ENCODE peak calls at places on chromosomes 13 and 19, in nine cellular contexts. One of them, this sample, is unnamed.
A peak's percentile ranks its signal among the peaks of the same experiment; 100 is the strongest.

GRCh38 chr13:99796175-99796819 is 175.3 kb downstream of the ZIC5 start:
- DNase-seq in GM12878: no peak
- DNase-seq in naive thymus-derived CD4-positive, alpha-beta T cell: no peak
- DNase-seq in SK-N-SH: no peak
- DNase-seq in ovary: no peak
- DNase-seq in heart right ventricle: no peak
- DNase-seq in body of pancreas: no peak
- DNase-seq in stomach: no peak
- DNase-seq in CD4-positive, CD25-positive, alpha-beta regulatory T cell: peak; percentile 32
- DNase-seq in this sample: peak; percentile 79

GRCh38 chr13:47835470-47836228 is 165.4 kb downstream of the SUCLA2 start:
- DNase-seq in GM12878: no peak
- DNase-seq in naive thymus-derived CD4-positive, alpha-beta T cell: no peak
- DNase-seq in SK-N-SH: no peak
- DNase-seq in ovary: no peak
- DNase-seq in heart right ventricle: no peak
- DNase-seq in body of pancreas: no peak
- DNase-seq in stomach: no peak
- DNase-seq in CD4-positive, CD25-positive, alpha-beta regulatory T cell: no peak
- DNase-seq in this sample: no peak

GRCh38 chr19:41265376-41266153 is 1.4 kb downstream of the HNRNPUL1 start:
- DNase-seq in GM12878: no peak
- DNase-seq in naive thymus-derived CD4-positive, alpha-beta T cell: peak; percentile 13
- DNase-seq in SK-N-SH: peak; percentile 27
- DNase-seq in ovary: peak; percentile 30
- DNase-seq in heart right ventricle: no peak
- DNase-seq in body of pancreas: peak; percentile 20
- DNase-seq in stomach: peak; percentile 27
- DNase-seq in CD4-positive, CD25-positive, alpha-beta regulatory T cell: no peak
- DNase-seq in this sample: peak; percentile 41

GRCh38 chr19:5403968-5404640 is 51.1 kb upstream of the ZNRF4 start:
- DNase-seq in GM12878: no peak
- DNase-seq in naive thymus-derived CD4-positive, alpha-beta T cell: peak; percentile 12
- DNase-seq in SK-N-SH: no peak
- DNase-seq in ovary: peak; percentile 41
- DNase-seq in heart right ventricle: peak; percentile 83
- DNase-seq in body of pancreas: peak; percentile 73
- DNase-seq in stomach: peak; percentile 70
- DNase-seq in CD4-positive, CD25-positive, alpha-beta regulatory T cell: peak; percentile 49
- DNase-seq in this sample: peak; percentile 91

GRCh38 chr19:52237771-52238400 is 31.5 kb upstream of the ZNF766 start:
- DNase-seq in GM12878: peak; percentile 19
- DNase-seq in naive thymus-derived CD4-positive, alpha-beta T cell: peak; percentile 26
- DNase-seq in SK-N-SH: peak; percentile 44
- DNase-seq in ovary: peak; percentile 66
- DNase-seq in heart right ventricle: peak; percentile 33
- DNase-seq in body of pancreas: peak; percentile 59
- DNase-seq in stomach: peak; percentile 59
- DNase-seq in CD4-positive, CD25-positive, alpha-beta regulatory T cell: peak; percentile 70
- DNase-seq in this sample: peak; percentile 44

GRCh38 chr13:91516799-91517198 is 118.4 kb downstream of the GPC5 start:
- DNase-seq in GM12878: no peak
- DNase-seq in naive thymus-derived CD4-positive, alpha-beta T cell: no peak
- DNase-seq in SK-N-SH: no peak
- DNase-seq in ovary: no peak
- DNase-seq in heart right ventricle: no peak
- DNase-seq in body of pancreas: no peak
- DNase-seq in stomach: no peak
- DNase-seq in CD4-positive, CD25-positive, alpha-beta regulatory T cell: no peak
- DNase-seq in this sample: no peak

GRCh38 chr19:49921871-49922755 is 6.9 kb upstream of the ATF5 start:
- DNase-seq in GM12878: no peak
- DNase-seq in naive thymus-derived CD4-positive, alpha-beta T cell: no peak
- DNase-seq in SK-N-SH: no peak
- DNase-seq in ovary: no peak
- DNase-seq in heart right ventricle: no peak
- DNase-seq in body of pancreas: no peak
- DNase-seq in stomach: no peak
- DNase-seq in CD4-positive, CD25-positive, alpha-beta regulatory T cell: no peak
- DNase-seq in this sample: peak; percentile 37

GRCh38 chr13:52393572-52394357 is 12.2 kb downstream of the THSD1 start:
- DNase-seq in GM12878: no peak
- DNase-seq in naive thymus-derived CD4-positive, alpha-beta T cell: no peak
- DNase-seq in SK-N-SH: no peak
- DNase-seq in ovary: no peak
- DNase-seq in heart right ventricle: no peak
- DNase-seq in body of pancreas: no peak
- DNase-seq in stomach: no peak
- DNase-seq in CD4-positive, CD25-positive, alpha-beta regulatory T cell: no peak
- DNase-seq in this sample: no peak

DNA sequence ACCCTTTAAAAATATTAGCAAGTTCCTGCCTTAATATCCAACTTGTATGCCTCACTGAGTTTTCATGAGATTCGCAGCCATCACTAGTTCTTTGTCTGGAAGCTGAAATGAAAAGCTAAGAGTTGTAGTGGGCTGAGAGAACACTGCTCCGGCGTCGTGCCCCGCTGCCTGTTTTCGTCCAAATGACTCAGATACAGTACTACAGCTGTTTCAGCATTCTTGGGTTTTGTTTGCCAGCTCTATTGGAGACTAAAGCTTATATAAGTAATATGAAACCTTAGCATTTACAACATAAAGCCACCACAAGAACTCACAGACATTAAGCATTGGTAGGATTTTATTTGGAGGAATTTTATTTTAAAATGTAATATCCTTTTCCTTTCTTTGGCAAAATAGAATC is 299.7 kb downstream of the DLEU7 start:
- DNase-seq in GM12878: no peak
- DNase-seq in naive thymus-derived CD4-positive, alpha-beta T cell: no peak
- DNase-seq in SK-N-SH: no peak
- DNase-seq in ovary: no peak
- DNase-seq in heart right ventricle: no peak
- DNase-seq in body of pancreas: no peak
- DNase-seq in stomach: no peak
- DNase-seq in CD4-positive, CD25-positive, alpha-beta regulatory T cell: no peak
- DNase-seq in this sample: peak; percentile 81
- H3K4me3 ChIP-seq in GM12878: no peak overlapping the region
- H3K4me3 ChIP-seq in naive thymus-derived CD4-positive, alpha-beta T cell: no peak overlapping the region
- H3K4me3 ChIP-seq in SK-N-SH: no peak overlapping the region
- H3K4me3 ChIP-seq in ovary: no peak overlapping the region
- H3K4me3 ChIP-seq in heart right ventricle: no peak overlapping the region
- H3K4me3 ChIP-seq in body of pancreas: no peak overlapping the region
- H3K4me3 ChIP-seq in stomach: no peak overlapping the region
- H3K4me3 ChIP-seq in CD4-positive, CD25-positive, alpha-beta regulatory T cell: no peak overlapping the region
- H3K4me3 ChIP-seq in this sample: peak overlapping the region; percentile 39

DNA sequence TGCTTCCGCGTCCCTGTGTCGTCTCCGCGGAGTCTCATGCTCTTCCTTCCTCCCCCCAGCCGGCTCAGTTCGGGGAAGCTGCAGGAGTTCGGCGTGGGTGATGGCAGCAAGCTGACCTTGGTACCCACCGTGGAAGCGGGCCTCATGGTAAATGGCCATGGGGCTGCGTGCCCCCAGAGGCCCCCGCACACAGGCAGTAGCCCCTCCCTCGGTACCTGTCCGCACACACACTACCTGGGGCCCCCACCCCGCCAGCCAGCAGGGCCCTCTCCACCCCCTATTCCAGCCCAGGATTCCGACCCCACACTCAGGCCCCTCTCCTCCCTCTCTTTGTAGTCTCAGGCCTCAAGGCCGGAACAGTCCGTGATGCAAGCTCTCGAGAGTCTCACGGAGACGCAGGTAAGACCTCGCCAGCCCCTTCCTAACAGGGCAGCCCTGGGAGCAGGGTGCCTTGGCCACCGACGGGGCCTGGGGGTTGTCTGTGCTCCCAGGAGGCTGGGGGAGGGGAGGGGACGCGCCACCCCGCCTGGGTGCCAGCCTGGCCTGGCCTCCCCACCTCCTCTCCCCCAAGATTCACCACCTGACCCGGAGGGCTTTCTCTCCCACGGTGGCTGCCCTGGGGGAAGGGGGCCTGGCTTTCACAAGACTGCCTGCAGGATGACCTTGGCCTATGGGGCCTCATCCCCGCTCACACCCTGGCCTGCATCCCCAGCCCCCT is 3.3 kb downstream of the MIDN start:
- DNase-seq in GM12878: no peak
- DNase-seq in naive thymus-derived CD4-positive, alpha-beta T cell: no peak
- DNase-seq in SK-N-SH: peak; percentile 65
- DNase-seq in ovary: no peak
- DNase-seq in heart right ventricle: peak; percentile 84
- DNase-seq in body of pancreas: peak; percentile 90
- DNase-seq in stomach: no peak
- DNase-seq in CD4-positive, CD25-positive, alpha-beta regulatory T cell: peak; percentile 85
- DNase-seq in this sample: no peak
- H3K36me3 ChIP-seq in GM12878: peaks cover 24% of the 10 kb centered on the region
- H3K36me3 ChIP-seq in naive thymus-derived CD4-positive, alpha-beta T cell: peaks cover 19% of the 10 kb centered on the region
- H3K36me3 ChIP-seq in SK-N-SH: peaks cover 41% of the 10 kb centered on the region
- H3K36me3 ChIP-seq in ovary: no peaks in the 10 kb centered on the region
- H3K36me3 ChIP-seq in heart right ventricle: peaks cover 55% of the 10 kb centered on the region
- H3K36me3 ChIP-seq in body of pancreas: peaks cover 21% of the 10 kb centered on the region
- H3K36me3 ChIP-seq in stomach: peaks cover 50% of the 10 kb centered on the region
- H3K36me3 ChIP-seq in CD4-positive, CD25-positive, alpha-beta regulatory T cell: peaks cover 24% of the 10 kb centered on the region
- H3K36me3 ChIP-seq in this sample: peaks cover 42% of the 10 kb centered on the region

GRCh38 chr19:7227735-7228134 is 66.5 kb downstream of the INSR start:
- DNase-seq in GM12878: no peak
- DNase-seq in naive thymus-derived CD4-positive, alpha-beta T cell: no peak
- DNase-seq in SK-N-SH: no peak
- DNase-seq in ovary: no peak
- DNase-seq in heart right ventricle: no peak
- DNase-seq in body of pancreas: no peak
- DNase-seq in stomach: no peak
- DNase-seq in CD4-positive, CD25-positive, alpha-beta regulatory T cell: no peak
- DNase-seq in this sample: no peak

GRCh38 chr19:7224995-7225394 is 69.2 kb downstream of the INSR start:
- DNase-seq in GM12878: no peak
- DNase-seq in naive thymus-derived CD4-positive, alpha-beta T cell: no peak
- DNase-seq in SK-N-SH: no peak
- DNase-seq in ovary: no peak
- DNase-seq in heart right ventricle: no peak
- DNase-seq in body of pancreas: no peak
- DNase-seq in stomach: no peak
- DNase-seq in CD4-positive, CD25-positive, alpha-beta regulatory T cell: no peak
- DNase-seq in this sample: no peak

GRCh38 chr19:7224205-7224833 is 69.9 kb downstream of the INSR start:
- DNase-seq in GM12878: no peak
- DNase-seq in naive thymus-derived CD4-positive, alpha-beta T cell: no peak
- DNase-seq in SK-N-SH: no peak
- DNase-seq in ovary: peak; percentile 75
- DNase-seq in heart right ventricle: no peak
- DNase-seq in body of pancreas: peak; percentile 85
- DNase-seq in stomach: peak; percentile 69
- DNase-seq in CD4-positive, CD25-positive, alpha-beta regulatory T cell: no peak
- DNase-seq in this sample: no peak

GRCh38 chr19:7226749-7227148 is 67.5 kb downstream of the INSR start:
- DNase-seq in GM12878: no peak
- DNase-seq in naive thymus-derived CD4-positive, alpha-beta T cell: no peak
- DNase-seq in SK-N-SH: no peak
- DNase-seq in ovary: no peak
- DNase-seq in heart right ventricle: no peak
- DNase-seq in body of pancreas: no peak
- DNase-seq in stomach: no peak
- DNase-seq in CD4-positive, CD25-positive, alpha-beta regulatory T cell: no peak
- DNase-seq in this sample: no peak

DNA sequence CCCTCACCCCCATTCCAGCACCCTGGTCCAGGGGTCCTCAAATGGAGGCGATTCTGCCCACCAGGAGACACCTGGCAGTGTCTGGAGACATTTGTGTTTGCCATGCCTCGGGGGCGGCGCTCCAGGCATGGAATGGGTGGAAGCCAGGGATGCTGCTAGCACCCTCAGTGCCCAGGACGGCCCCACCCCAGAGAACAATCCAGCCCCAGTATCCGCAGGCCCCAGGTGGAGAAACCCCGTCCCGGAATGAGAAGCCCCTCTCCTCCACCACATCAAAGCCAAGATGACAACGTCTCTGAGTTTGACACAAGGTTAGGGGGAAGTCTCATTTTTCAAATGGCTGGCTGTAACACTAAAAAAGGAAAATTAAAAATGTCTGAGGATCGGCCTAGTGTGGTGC is 68.5 kb downstream of the INSR start:
- DNase-seq in GM12878: no peak
- DNase-seq in naive thymus-derived CD4-positive, alpha-beta T cell: no peak
- DNase-seq in SK-N-SH: no peak
- DNase-seq in ovary: no peak
- DNase-seq in heart right ventricle: no peak
- DNase-seq in body of pancreas: no peak
- DNase-seq in stomach: no peak
- DNase-seq in CD4-positive, CD25-positive, alpha-beta regulatory T cell: no peak
- DNase-seq in this sample: no peak
- H3K9me3 ChIP-seq in GM12878: no peaks in the 10 kb centered on the region
- H3K9me3 ChIP-seq in naive thymus-derived CD4-positive, alpha-beta T cell: no peaks in the 10 kb centered on the region
- H3K9me3 ChIP-seq in SK-N-SH: no peaks in the 10 kb centered on the region
- H3K9me3 ChIP-seq in ovary: no peaks in the 10 kb centered on the region
- H3K9me3 ChIP-seq in heart right ventricle: no peaks in the 10 kb centered on the region
- H3K9me3 ChIP-seq in body of pancreas: no peaks in the 10 kb centered on the region
- H3K9me3 ChIP-seq in stomach: no peaks in the 10 kb centered on the region
- H3K9me3 ChIP-seq in CD4-positive, CD25-positive, alpha-beta regulatory T cell: no peaks in the 10 kb centered on the region
- H3K9me3 ChIP-seq in this sample: no peaks in the 10 kb centered on the region

DNA sequence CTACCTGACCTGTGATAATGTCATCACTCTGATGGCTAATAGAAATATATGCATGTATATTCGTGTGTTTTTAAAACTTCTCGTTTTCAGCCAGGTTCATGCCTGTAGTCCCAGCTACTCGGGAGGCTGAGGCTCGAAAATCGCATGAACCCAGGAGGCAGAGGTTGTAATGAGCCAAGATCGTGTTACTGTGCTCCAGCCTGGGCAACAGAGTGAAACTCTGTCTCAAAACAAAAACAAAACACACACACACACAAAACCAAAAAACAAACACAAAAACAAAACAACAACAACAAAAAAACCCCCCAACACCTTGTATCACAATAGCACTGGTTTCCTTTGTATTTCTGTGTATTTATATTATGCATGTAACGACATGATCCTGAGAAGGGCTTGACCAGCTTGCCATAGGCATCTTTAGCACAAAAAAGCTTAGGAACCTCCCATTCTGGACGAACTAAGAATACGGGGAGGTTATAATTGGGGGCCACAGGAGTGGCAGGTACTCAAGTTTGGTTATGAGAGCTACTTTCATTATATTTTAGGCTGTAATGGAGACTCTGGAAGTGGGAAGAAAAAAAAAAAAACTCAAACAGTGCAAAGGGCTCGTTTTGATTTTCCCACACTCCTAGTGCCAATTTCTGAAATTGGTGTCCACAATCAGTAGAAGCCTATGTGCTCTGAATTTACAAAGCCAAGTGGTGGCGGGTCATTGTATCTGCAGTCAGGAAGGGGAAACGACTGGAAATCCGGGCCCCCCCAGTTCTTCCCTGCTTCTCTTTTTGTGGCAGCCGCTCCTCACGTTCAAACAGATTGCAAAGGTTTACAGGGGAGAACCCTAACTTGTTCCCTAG is 1.2 kb upstream of the ACP7 start:
- DNase-seq in GM12878: no peak
- DNase-seq in naive thymus-derived CD4-positive, alpha-beta T cell: no peak
- DNase-seq in SK-N-SH: no peak
- DNase-seq in ovary: no peak
- DNase-seq in heart right ventricle: no peak
- DNase-seq in body of pancreas: no peak
- DNase-seq in stomach: no peak
- DNase-seq in CD4-positive, CD25-positive, alpha-beta regulatory T cell: no peak
- DNase-seq in this sample: no peak
- H3K4me3 ChIP-seq in GM12878: no peak overlapping the region
- H3K4me3 ChIP-seq in naive thymus-derived CD4-positive, alpha-beta T cell: peak overlapping the region; percentile 40
- H3K4me3 ChIP-seq in SK-N-SH: peak overlapping the region; percentile 57
- H3K4me3 ChIP-seq in ovary: no peak overlapping the region
- H3K4me3 ChIP-seq in heart right ventricle: no peak overlapping the region
- H3K4me3 ChIP-seq in body of pancreas: no peak overlapping the region
- H3K4me3 ChIP-seq in stomach: peak overlapping the region; percentile 33
- H3K4me3 ChIP-seq in CD4-positive, CD25-positive, alpha-beta regulatory T cell: no peak overlapping the region
- H3K4me3 ChIP-seq in this sample: no peak overlapping the region

This sample was measured in SJCRH30.